ENCODE peak calls at places on chromosomes 12 and 14, in five cellular contexts. Z is esophagus squamous epithelium, E is iPS DF 6.9, U is A549, H is colonic mucosa. Q is an unnamed sample.

GRCh38 chr12:52534482-52534881 is 14.3 kb upstream of the KRT5 start:
- DNase-seq in Z (no peak), E (no peak), H (peak), U (no peak), Q (no peak)

GRCh38 chr14:99873653-99874052 is 80.4 kb downstream of the EML1 start:
- DNase-seq in Z (no peak), U (no peak), H (no peak), E (no peak), Q (no peak)

GRCh38 chr12:50569321-50569720 is 64.5 kb downstream of the DIP2B start:
- DNase-seq in U (no peak), E (no peak), H (no peak), Z (no peak), Q (no peak)

GRCh38 chr12:116582610-116583009 is 23.4 kb downstream of the MAP1LC3B2 start:
- DNase-seq in Z (no peak), U (no peak), E (no peak), H (no peak), Q (peak)

GRCh38 chr12:121165316-121165715 is 32.6 kb downstream of the P2RX7 start:
- DNase-seq in E (no peak), Z (no peak), U (no peak), H (no peak), Q (no peak)

GRCh38 chr14:59189281-59189821 is 884 bp downstream of the DAAM1 start:
- DNase-seq in H (peak), U (peak), Z (no peak), E (no peak), Q (peak)

GRCh38 chr12:63151898-63152700 is 1.1 kb upstream of the AVPR1A start:
- DNase-seq in Z (no peak), E (peak), H (peak), U (peak), Q (peak)

GRCh38 chr12:70536650-70537049 is 100.6 kb downstream of the PTPRB start:
- DNase-seq in Z (no peak), E (no peak), H (no peak), U (no peak), Q (no peak)

GRCh38 chr14:102939820-102940561 is 17.5 kb downstream of the AMN start:
- DNase-seq in U (no peak), Z (no peak), E (no peak), H (peak), Q (no peak)

GRCh38 chr12:68568878-68569569 is 41.7 kb upstream of the RAP1B start:
- DNase-seq in H (peak), Z (no peak), E (no peak), U (no peak), Q (no peak)

GRCh38 chr12:68560823-68561422 is 49.8 kb upstream of the RAP1B start:
- DNase-seq in Z (no peak), E (no peak), U (no peak), H (no peak), Q (no peak)

GRCh38 chr12:68564166-68564565 is 46.5 kb upstream of the RAP1B start:
- DNase-seq in H (no peak), E (no peak), Z (no peak), U (no peak), Q (no peak)

GRCh38 chr12:68561830-68562229 is 48.9 kb upstream of the RAP1B start:
- DNase-seq in U (no peak), E (no peak), Z (no peak), H (no peak), Q (no peak)

GRCh38 chr12:68565391-68565903 is 45.3 kb upstream of the RAP1B start:
- DNase-seq in U (no peak), H (no peak), E (no peak), Z (no peak), Q (peak)
- H3K27ac ChIP-seq in U (no peak), H (no peak), E (no peak), Z (no peak), Q (peak)

GRCh38 chr14:101859916-101860315 is 98.4 kb downstream of the PPP2R5C start:
- DNase-seq in E (no peak), U (no peak), Z (no peak), H (no peak), Q (no peak)

GRCh38 chr14:101862711-101863110 is 101.2 kb downstream of the PPP2R5C start:
- DNase-seq in E (no peak), U (no peak), H (no peak), Z (no peak), Q (no peak)

GRCh38 chr14:101859538-101859902 is 98.0 kb downstream of the PPP2R5C start:
- DNase-seq in Z (no peak), H (no peak), E (no peak), U (no peak), Q (no peak)

GRCh38 chr14:101861464-101861863 is 100.0 kb downstream of the PPP2R5C start:
- DNase-seq in U (no peak), E (no peak), Z (no peak), H (no peak), Q (no peak)

GRCh38 chr14:101862177-101862576 is 100.7 kb downstream of the PPP2R5C start:
- DNase-seq in E (no peak), Z (no peak), H (no peak), U (no peak), Q (no peak)
- H3K27ac ChIP-seq in E (no peak), Z (no peak), H (no peak), U (no peak), Q (no peak)

GRCh38 chr12:108788076-108788782 is 56.9 kb upstream of the CORO1C start:
- DNase-seq in H (no peak), U (no peak), E (no peak), Z (no peak), Q (no peak)

GRCh38 chr12:108792361-108793292 is 61.3 kb upstream of the CORO1C start:
- DNase-seq in Z (no peak), H (no peak), E (no peak), U (no peak), Q (no peak)

GRCh38 chr12:108787539-108787938 is 56.2 kb upstream of the CORO1C start:
- DNase-seq in E (no peak), U (no peak), H (no peak), Z (no peak), Q (no peak)

GRCh38 chr12:108788911-108789310 is 57.6 kb upstream of the CORO1C start:
- DNase-seq in H (no peak), U (no peak), E (no peak), Z (no peak), Q (no peak)

DNA sequence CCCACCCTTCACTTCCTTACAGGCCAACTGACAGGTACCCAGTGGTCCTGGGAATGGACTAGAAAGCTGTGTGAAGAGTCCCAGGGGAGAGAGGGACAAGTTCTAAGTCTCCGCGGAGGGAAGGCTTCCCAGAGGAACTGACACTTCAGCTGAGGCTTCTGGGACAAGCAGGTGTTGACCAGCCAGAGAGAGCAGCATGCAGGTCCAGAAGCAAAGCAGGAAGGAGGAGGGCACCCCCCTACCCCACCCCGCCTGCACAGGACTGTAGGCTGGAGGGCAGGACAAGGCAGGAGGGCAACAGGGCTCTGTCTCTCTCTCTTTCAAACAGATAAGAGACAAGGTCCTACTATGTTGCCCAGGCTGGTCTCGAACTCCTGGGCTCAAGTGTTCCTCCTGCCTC is 58.2 kb upstream of the CORO1C start:
- DNase-seq in E (no peak), U (no peak), Z (no peak), H (no peak), Q (no peak)
- H3K27ac ChIP-seq in E (no peak), U (no peak), Z (no peak), H (no peak), Q (no peak)

DNA sequence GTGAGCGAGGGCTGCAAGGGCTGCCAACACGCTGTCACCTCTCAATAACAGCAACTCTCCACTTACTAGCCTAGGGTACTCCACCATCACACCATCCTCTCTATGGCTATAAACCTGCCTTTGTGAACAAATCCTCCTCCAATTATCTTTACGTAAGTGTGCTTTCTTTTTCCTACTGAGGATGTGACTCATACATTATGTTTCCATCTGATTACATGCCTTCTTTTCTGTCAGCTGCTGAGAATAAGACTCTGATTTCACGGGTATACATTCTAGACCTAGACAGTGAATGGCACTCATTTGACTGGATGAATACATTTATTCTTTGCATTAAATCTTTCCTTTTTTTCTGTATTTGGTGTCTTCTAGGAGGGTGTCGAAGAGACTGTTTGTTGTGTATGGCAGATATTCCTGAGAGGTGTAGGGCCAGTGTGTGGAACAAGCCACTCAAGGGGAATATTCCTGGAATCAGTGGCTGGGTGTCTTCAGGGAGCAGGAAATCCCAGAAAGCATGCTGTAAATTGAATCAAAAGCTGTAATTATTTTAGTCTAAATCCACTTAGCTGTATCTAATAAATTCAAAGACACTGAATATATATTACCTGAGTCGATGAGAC is 327.3 kb upstream of the TMTC1 start:
- DNase-seq in E (no peak), Z (no peak), U (no peak), H (no peak), Q (no peak)
- H3K27ac ChIP-seq in E (no peak), Z (no peak), U (no peak), H (no peak), Q (no peak)

DNA sequence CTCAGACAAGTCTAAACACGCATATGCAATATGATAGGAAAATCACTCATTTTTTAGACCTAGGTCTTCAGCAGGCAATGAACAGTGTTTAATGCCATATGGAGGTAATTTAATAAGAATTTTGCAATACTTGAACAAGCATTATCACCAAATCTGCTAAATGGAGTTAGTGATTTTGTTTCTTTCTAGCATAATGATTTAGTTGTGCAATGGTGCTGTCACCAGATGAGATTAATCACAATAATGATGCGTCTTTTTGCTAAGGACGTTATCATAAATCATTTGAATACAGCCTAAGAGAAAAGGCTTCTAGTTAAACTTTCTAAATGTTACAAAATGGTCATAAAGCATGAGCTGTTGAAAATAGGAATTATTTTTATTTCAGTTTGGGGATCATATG is 170.0 kb upstream of the SLC16A7 start:
- DNase-seq in H (no peak), U (no peak), E (no peak), Z (no peak), Q (no peak)
- H3K27ac ChIP-seq in H (no peak), U (no peak), E (no peak), Z (no peak), Q (no peak)

GRCh38 chr14:68535404-68536024 is 257.4 kb downstream of the ZFP36L1 start:
- DNase-seq in E (no peak), Z (no peak), H (no peak), U (no peak), Q (no peak)
- H3K27ac ChIP-seq in E (no peak), Z (peak), H (no peak), U (peak), Q (no peak)

GRCh38 chr12:89416049-89416792 is 63.9 kb upstream of the DUSP6 start:
- DNase-seq in U (no peak), Z (no peak), E (no peak), H (no peak), Q (no peak)

GRCh38 chr12:89413234-89413633 is 60.9 kb upstream of the DUSP6 start:
- DNase-seq in Z (no peak), H (no peak), E (no peak), U (no peak), Q (no peak)

GRCh38 chr12:89414851-89415250 is 62.5 kb upstream of the DUSP6 start:
- DNase-seq in Z (no peak), U (no peak), E (no peak), H (no peak), Q (no peak)

GRCh38 chr12:89412665-89413064 is 60.4 kb upstream of the DUSP6 start:
- DNase-seq in Z (no peak), U (no peak), H (no peak), E (no peak), Q (no peak)

GRCh38 chr12:89414322-89414721 is 62.0 kb upstream of the DUSP6 start:
- DNase-seq in Z (no peak), U (no peak), E (no peak), H (no peak), Q (no peak)
- H3K27ac ChIP-seq in Z (no peak), U (no peak), E (no peak), H (no peak), Q (no peak)

Q was measured in hepatocyte.